ENCODE peak calls at places on chromosomes 12 and 14, in five cellular contexts. G is foreskin fibroblast; V is substantia nigra; M is SIG-M5; L is activated T-helper 1 cell treated with anti-CD3 and anti-CD28 coated beads, Interleukin-12 subunit alpha, Interleukin-12 subunit beta, Interleukin-2, Interleukin-4 antibody, amounts not matched to agents 30 ng/mL and 10 ng/mL and 1 ng/mL, durations not matched to agents 14 hours and 24 hours and 36 hours. Z is an unnamed sample.

GRCh38 chr14:53411110-53411509 is 258.0 kb upstream of the DDHD1 start:
- DNase-seq in G (peak), V (no peak), M (no peak), L (no peak), Z (no peak)

GRCh38 chr14:95319312-95320075 is at the start of gene CLMN:
- DNase-seq in G (peak), V (no peak), M (no peak), L (peak), Z (peak)

GRCh38 chr12:51788876-51789275 is 59.6 kb downstream of the FIGNL2 start:
- DNase-seq in G (peak), V (no peak), M (no peak), L (no peak), Z (no peak)

GRCh38 chr14:65471038-65471878 is 58.7 kb downstream of the FUT8 start:
- DNase-seq in G (no peak), V (no peak), M (no peak), L (no peak), Z (no peak)

GRCh38 chr12:124855275-124855957 is 8.2 kb downstream of the SCARB1 start:
- DNase-seq in G (no peak), V (no peak), M (no peak), L (no peak), Z (no peak)

GRCh38 chr12:110689601-110690430 is 901 bp upstream of the HVCN1 start:
- DNase-seq in G (peak), V (no peak), M (no peak), L (peak), Z (peak)

GRCh38 chr12:3316776-3317480 is 174.1 kb upstream of the PRMT8 start:
- DNase-seq in G (no peak), V (no peak), M (no peak), L (no peak), Z (no peak)

GRCh38 chr12:80195143-80195726 is 95.9 kb downstream of the OTOGL start:
- DNase-seq in G (peak), V (no peak), M (no peak), L (no peak), Z (no peak)